ENCODE peak calls at places on chromosomes 3 and 15, in nine cellular contexts. S is mesenteric fat pad; X is WERI-Rb-1; A is foreskin fibroblast; D is AG20443; O is right cardiac atrium; G is endothelial cell; E is heart left ventricle; V is activated naive CD4-positive, alpha-beta T cell treated with anti-CD3 and anti-CD28 coated beads for 36 hours. H is an unnamed sample.

GRCh38 chr15:90413411-90414379 is 25.7 kb downstream of the IQGAP1 start:
- DNase-seq in S (no peak), X (no peak), A (peak), D (no peak), O (no peak), G (no peak), E (no peak), V (no peak), H (no peak)

GRCh38 chr15:101326462-101327146 is 31.6 kb upstream of the SNRPA1 start:
- DNase-seq in S (no peak), X (no peak), A (no peak), D (no peak), O (no peak), G (no peak), E (no peak), V (no peak), H (no peak)

GRCh38 chr15:64197425-64197824 is 34.6 kb upstream of the PPIB start:
- DNase-seq in S (no peak), X (no peak), A (peak), D (peak), O (no peak), G (no peak), E (no peak), V (no peak), H (no peak)

GRCh38 chr3:125440559-125440955 is 65.4 kb upstream of the ZNF148 start:
- DNase-seq in S (no peak), X (no peak), A (no peak), D (no peak), O (no peak), G (no peak), E (no peak), V (no peak), H (no peak)

GRCh38 chr15:56587686-56588085 is 122.7 kb upstream of the MNS1 start:
- DNase-seq in S (no peak), X (no peak), A (peak), D (no peak), O (no peak), G (no peak), E (no peak), V (no peak), H (no peak)

GRCh38 chr15:52112203-52112750 is 298 bp downstream of the BCL2L10 start:
- DNase-seq in S (no peak), X (no peak), A (peak), D (peak), O (peak), G (peak), E (no peak), V (peak), H (peak)

GRCh38 chr3:126753191-126754160 is 49.4 kb downstream of the CHCHD6 start:
- DNase-seq in S (peak), X (no peak), A (peak), D (peak), O (no peak), G (no peak), E (no peak), V (no peak), H (no peak)

GRCh38 chr3:152205097-152205593 is 63.6 kb upstream of the MBNL1 start:
- DNase-seq in S (no peak), X (no peak), A (no peak), D (no peak), O (no peak), G (no peak), E (no peak), V (no peak), H (no peak)

GRCh38 chr3:29868702-29869101 is 587.8 kb downstream of the RBMS3 start:
- DNase-seq in S (no peak), X (no peak), A (no peak), D (no peak), O (no peak), G (no peak), E (no peak), V (no peak), H (no peak)